ENCODE peak calls at places on chromosomes 6 and 20, in seven cellular contexts. One of them, this sample, is unnamed.

GRCh38 chr20:45823949-45824835 is 2.9 kb downstream of the TNNC2 start:
- DNase-seq in heart left ventricle: peak; percentile 53
- DNase-seq in uterus: peak; percentile 43
- DNase-seq in cardiac fibroblast: peak; percentile 66
- DNase-seq in BJ: no peak
- DNase-seq in H1: peak; percentile 53
- DNase-seq in mucosa of descending colon: peak; percentile 68
- DNase-seq in this sample: peak; percentile 20

GRCh38 chr20:61274326-61274725 is 22.3 kb downstream of the CDH4 start:
- DNase-seq in uterus: no peak
- DNase-seq in mucosa of descending colon: no peak
- DNase-seq in BJ: no peak
- DNase-seq in cardiac fibroblast: no peak
- DNase-seq in heart left ventricle: no peak
- DNase-seq in H1: no peak
- DNase-seq in this sample: no peak

GRCh38 chr6:170206931-170207431 is 83.9 kb downstream of the DLL1 start:
- DNase-seq in BJ: no peak
- DNase-seq in mucosa of descending colon: no peak
- DNase-seq in heart left ventricle: no peak
- DNase-seq in cardiac fibroblast: no peak
- DNase-seq in H1: no peak
- DNase-seq in uterus: peak; percentile 6
- DNase-seq in this sample: no peak

GRCh38 chr6:31466466-31466865 is 31.5 kb upstream of the MICB start:
- DNase-seq in BJ: no peak
- DNase-seq in cardiac fibroblast: no peak
- DNase-seq in H1: no peak
- DNase-seq in mucosa of descending colon: no peak
- DNase-seq in uterus: no peak
- DNase-seq in heart left ventricle: no peak
- DNase-seq in this sample: no peak

GRCh38 chr6:65646494-65647035 is 60.5 kb downstream of the EYS start:
- DNase-seq in cardiac fibroblast: no peak
- DNase-seq in BJ: no peak
- DNase-seq in H1: no peak
- DNase-seq in mucosa of descending colon: no peak
- DNase-seq in uterus: no peak
- DNase-seq in heart left ventricle: no peak
- DNase-seq in this sample: no peak

GRCh38 chr6:139020689-139021088 is 7.9 kb upstream of the ABRACL start:
- DNase-seq in uterus: no peak
- DNase-seq in H1: no peak
- DNase-seq in BJ: no peak
- DNase-seq in cardiac fibroblast: no peak
- DNase-seq in mucosa of descending colon: peak; percentile 64
- DNase-seq in heart left ventricle: no peak
- DNase-seq in this sample: no peak

GRCh38 chr20:56447227-56447626 is 21.2 kb upstream of the RTF2 start:
- DNase-seq in H1: no peak
- DNase-seq in uterus: no peak
- DNase-seq in mucosa of descending colon: no peak
- DNase-seq in cardiac fibroblast: no peak
- DNase-seq in BJ: no peak
- DNase-seq in heart left ventricle: no peak
- DNase-seq in this sample: no peak

GRCh38 chr6:131167773-131168172 is 32.5 kb downstream of the AKAP7 start:
- DNase-seq in heart left ventricle: no peak
- DNase-seq in mucosa of descending colon: no peak
- DNase-seq in uterus: no peak
- DNase-seq in H1: no peak
- DNase-seq in cardiac fibroblast: peak; percentile 34
- DNase-seq in BJ: no peak
- DNase-seq in this sample: no peak

GRCh38 chr6:98787961-98788360 is 46.4 kb upstream of the POU3F2 start:
- DNase-seq in mucosa of descending colon: no peak
- DNase-seq in uterus: no peak
- DNase-seq in BJ: no peak
- DNase-seq in H1: no peak
- DNase-seq in heart left ventricle: no peak
- DNase-seq in cardiac fibroblast: no peak
- DNase-seq in this sample: no peak

GRCh38 chr6:3882865-3883264 is 33.7 kb downstream of the FAM50B start:
- DNase-seq in heart left ventricle: no peak
- DNase-seq in mucosa of descending colon: no peak
- DNase-seq in cardiac fibroblast: peak; percentile 91
- DNase-seq in uterus: peak; percentile 32
- DNase-seq in BJ: peak; percentile 74
- DNase-seq in H1: no peak
- DNase-seq in this sample: peak; percentile 78

GRCh38 chr20:50191566-50192363 is 1.1 kb downstream of the CEBPB start:
- DNase-seq in uterus: peak; percentile 51
- DNase-seq in heart left ventricle: peak; percentile 59
- DNase-seq in cardiac fibroblast: peak; percentile 53
- DNase-seq in H1: no peak
- DNase-seq in mucosa of descending colon: peak; percentile 58
- DNase-seq in BJ: no peak
- DNase-seq in this sample: peak; percentile 24

GRCh38 chr6:77324851-77325250 is 138.4 kb downstream of the HTR1B start:
- DNase-seq in H1: no peak
- DNase-seq in mucosa of descending colon: no peak
- DNase-seq in heart left ventricle: no peak
- DNase-seq in cardiac fibroblast: peak; percentile 64
- DNase-seq in uterus: no peak
- DNase-seq in BJ: no peak
- DNase-seq in this sample: no peak

GRCh38 chr20:62161347-62161746 is 17.8 kb downstream of the SS18L1 start:
- DNase-seq in uterus: no peak
- DNase-seq in H1: no peak
- DNase-seq in cardiac fibroblast: peak; percentile 79
- DNase-seq in heart left ventricle: no peak
- DNase-seq in mucosa of descending colon: no peak
- DNase-seq in BJ: no peak
- DNase-seq in this sample: no peak

GRCh38 chr20:51122931-51123658 is 100.2 kb upstream of the KCNG1 start:
- DNase-seq in BJ: no peak
- DNase-seq in heart left ventricle: no peak
- DNase-seq in H1: no peak
- DNase-seq in mucosa of descending colon: no peak
- DNase-seq in cardiac fibroblast: no peak
- DNase-seq in uterus: no peak
- DNase-seq in this sample: no peak

GRCh38 chr20:50320910-50321796 is 130.5 kb downstream of the CEBPB start:
- DNase-seq in BJ: peak; percentile 83
- DNase-seq in heart left ventricle: peak; percentile 92
- DNase-seq in uterus: peak; percentile 97
- DNase-seq in mucosa of descending colon: peak; percentile 75
- DNase-seq in H1: peak; percentile 59
- DNase-seq in cardiac fibroblast: peak; percentile 94
- DNase-seq in this sample: peak; percentile 84

GRCh38 chr6:36917541-36918193 is 31.9 kb downstream of the C6orf89 start:
- DNase-seq in uterus: peak; percentile 71
- DNase-seq in BJ: peak; percentile 98
- DNase-seq in cardiac fibroblast: peak; percentile 59
- DNase-seq in H1: no peak
- DNase-seq in mucosa of descending colon: no peak
- DNase-seq in heart left ventricle: peak; percentile 51
- DNase-seq in this sample: peak; percentile 86

GRCh38 chr6:75317503-75318206 is 33.1 kb upstream of the TMEM30A start:
- DNase-seq in H1: no peak
- DNase-seq in heart left ventricle: no peak
- DNase-seq in cardiac fibroblast: peak; percentile 81
- DNase-seq in uterus: no peak
- DNase-seq in mucosa of descending colon: no peak
- DNase-seq in BJ: peak; percentile 51
- DNase-seq in this sample: peak; percentile 72

GRCh38 chr6:14544689-14545088 is 427.1 kb downstream of the CD83 start:
- DNase-seq in mucosa of descending colon: no peak
- DNase-seq in uterus: no peak
- DNase-seq in cardiac fibroblast: no peak
- DNase-seq in BJ: no peak
- DNase-seq in heart left ventricle: no peak
- DNase-seq in H1: no peak
- DNase-seq in this sample: no peak

GRCh38 chr6:137780447-137781034 is 86.5 kb upstream of the TNFAIP3 start:
- DNase-seq in cardiac fibroblast: no peak
- DNase-seq in uterus: no peak
- DNase-seq in mucosa of descending colon: no peak
- DNase-seq in BJ: no peak
- DNase-seq in H1: no peak
- DNase-seq in heart left ventricle: no peak
- DNase-seq in this sample: no peak

GRCh38 chr6:33840064-33840926 is 36.5 kb upstream of the MLN start:
- DNase-seq in heart left ventricle: no peak
- DNase-seq in uterus: no peak
- DNase-seq in cardiac fibroblast: peak; percentile 93
- DNase-seq in BJ: peak; percentile 92
- DNase-seq in mucosa of descending colon: peak; percentile 20
- DNase-seq in H1: no peak
- DNase-seq in this sample: peak; percentile 99

GRCh38 chr20:20488388-20488787 is 120.5 kb downstream of the INSM1 start:
- DNase-seq in H1: no peak
- DNase-seq in uterus: no peak
- DNase-seq in heart left ventricle: no peak
- DNase-seq in mucosa of descending colon: no peak
- DNase-seq in BJ: no peak
- DNase-seq in cardiac fibroblast: no peak
- DNase-seq in this sample: no peak

GRCh38 chr6:49799090-49799489 is 12.0 kb upstream of the PGK2 start:
- DNase-seq in BJ: no peak
- DNase-seq in uterus: no peak
- DNase-seq in heart left ventricle: no peak
- DNase-seq in cardiac fibroblast: no peak
- DNase-seq in mucosa of descending colon: no peak
- DNase-seq in H1: no peak
- DNase-seq in this sample: no peak

GRCh38 chr20:32573167-32573851 is 11.8 kb downstream of the NOL4L start:
- DNase-seq in cardiac fibroblast: no peak
- DNase-seq in H1: no peak
- DNase-seq in BJ: no peak
- DNase-seq in heart left ventricle: no peak
- DNase-seq in mucosa of descending colon: no peak
- DNase-seq in uterus: no peak
- DNase-seq in this sample: no peak

GRCh38 chr20:32571566-32571965 is 13.6 kb downstream of the NOL4L start:
- DNase-seq in BJ: no peak
- DNase-seq in H1: no peak
- DNase-seq in cardiac fibroblast: no peak
- DNase-seq in heart left ventricle: no peak
- DNase-seq in mucosa of descending colon: no peak
- DNase-seq in uterus: no peak
- DNase-seq in this sample: no peak

GRCh38 chr20:32570401-32571190 is 14.5 kb downstream of the NOL4L start:
- DNase-seq in H1: no peak
- DNase-seq in cardiac fibroblast: peak; percentile 35
- DNase-seq in BJ: no peak
- DNase-seq in uterus: no peak
- DNase-seq in mucosa of descending colon: no peak
- DNase-seq in heart left ventricle: no peak
- DNase-seq in this sample: no peak

GRCh38 chr20:32574296-32575226 is 10.6 kb downstream of the NOL4L start:
- DNase-seq in BJ: peak; percentile 31
- DNase-seq in cardiac fibroblast: peak; percentile 93
- DNase-seq in uterus: peak; percentile 54
- DNase-seq in mucosa of descending colon: no peak
- DNase-seq in heart left ventricle: peak; percentile 69
- DNase-seq in H1: no peak
- DNase-seq in this sample: peak; percentile 72

GRCh38 chr20:32572271-32572968 is 12.7 kb downstream of the NOL4L start:
- DNase-seq in BJ: no peak
- DNase-seq in uterus: no peak
- DNase-seq in heart left ventricle: no peak
- DNase-seq in H1: no peak
- DNase-seq in mucosa of descending colon: no peak
- DNase-seq in cardiac fibroblast: no peak
- DNase-seq in this sample: no peak
- TF ChIP-seq CTCF in BJ: no peak
- TF ChIP-seq CTCF in uterus: no peak
- TF ChIP-seq CTCF in heart left ventricle: no peak
- TF ChIP-seq CTCF in H1: no peak
- TF ChIP-seq CTCF in mucosa of descending colon: no peak
- TF ChIP-seq CTCF in cardiac fibroblast: no peak
- TF ChIP-seq CTCF in this sample: no peak

GRCh38 chr6:117906905-117907599 is at the start of gene SLC35F1:
- DNase-seq in H1: no peak
- DNase-seq in mucosa of descending colon: peak; percentile 35
- DNase-seq in cardiac fibroblast: peak; percentile 37
- DNase-seq in uterus: peak; percentile 41
- DNase-seq in heart left ventricle: peak; percentile 25
- DNase-seq in BJ: no peak
- DNase-seq in this sample: no peak
- TF ChIP-seq CTCF in H1: peak; percentile 79
- TF ChIP-seq CTCF in mucosa of descending colon: no peak
- TF ChIP-seq CTCF in cardiac fibroblast: peak; percentile 20
- TF ChIP-seq CTCF in uterus: peak; percentile 41
- TF ChIP-seq CTCF in heart left ventricle: peak; percentile 21
- TF ChIP-seq CTCF in BJ: peak; percentile 46
- TF ChIP-seq CTCF in this sample: no peak

GRCh38 chr20:3777381-3777725 is 3.9 kb downstream of the SPEF1 start:
- DNase-seq in cardiac fibroblast: no peak
- DNase-seq in uterus: no peak
- DNase-seq in BJ: no peak
- DNase-seq in heart left ventricle: no peak
- DNase-seq in mucosa of descending colon: no peak
- DNase-seq in H1: no peak
- DNase-seq in this sample: no peak
- TF ChIP-seq CTCF in cardiac fibroblast: no peak
- TF ChIP-seq CTCF in uterus: no peak
- TF ChIP-seq CTCF in BJ: no peak
- TF ChIP-seq CTCF in heart left ventricle: no peak
- TF ChIP-seq CTCF in mucosa of descending colon: no peak
- TF ChIP-seq CTCF in H1: no peak
- TF ChIP-seq CTCF in this sample: no peak

GRCh38 chr6:13278991-13279390 is 49.3 kb downstream of the TBC1D7 start:
- DNase-seq in heart left ventricle: no peak
- DNase-seq in BJ: peak; percentile 99
- DNase-seq in mucosa of descending colon: no peak
- DNase-seq in H1: no peak
- DNase-seq in uterus: no peak
- DNase-seq in cardiac fibroblast: peak; percentile 30
- DNase-seq in this sample: peak; percentile 93

GRCh38 chr6:13275435-13275989 is 52.8 kb downstream of the TBC1D7 start:
- DNase-seq in cardiac fibroblast: no peak
- DNase-seq in mucosa of descending colon: no peak
- DNase-seq in heart left ventricle: no peak
- DNase-seq in H1: no peak
- DNase-seq in BJ: no peak
- DNase-seq in uterus: no peak
- DNase-seq in this sample: no peak

GRCh38 chr6:13277231-13277630 is 51.1 kb downstream of the TBC1D7 start:
- DNase-seq in BJ: no peak
- DNase-seq in H1: no peak
- DNase-seq in uterus: no peak
- DNase-seq in mucosa of descending colon: no peak
- DNase-seq in cardiac fibroblast: no peak
- DNase-seq in heart left ventricle: no peak
- DNase-seq in this sample: no peak

GRCh38 chr6:13280253-13280652 is 48.1 kb downstream of the TBC1D7 start:
- DNase-seq in H1: no peak
- DNase-seq in cardiac fibroblast: no peak
- DNase-seq in mucosa of descending colon: no peak
- DNase-seq in heart left ventricle: no peak
- DNase-seq in BJ: no peak
- DNase-seq in uterus: no peak
- DNase-seq in this sample: no peak

GRCh38 chr6:13278184-13278583 is 50.2 kb downstream of the TBC1D7 start:
- DNase-seq in cardiac fibroblast: no peak
- DNase-seq in H1: peak; percentile 25
- DNase-seq in uterus: no peak
- DNase-seq in heart left ventricle: no peak
- DNase-seq in mucosa of descending colon: no peak
- DNase-seq in BJ: no peak
- DNase-seq in this sample: no peak
- TF ChIP-seq CTCF in cardiac fibroblast: no peak
- TF ChIP-seq CTCF in H1: peak; percentile 95
- TF ChIP-seq CTCF in uterus: no peak
- TF ChIP-seq CTCF in heart left ventricle: peak; percentile 9
- TF ChIP-seq CTCF in mucosa of descending colon: no peak
- TF ChIP-seq CTCF in BJ: no peak
- TF ChIP-seq CTCF in this sample: peak; percentile 55

This sample was measured in HFFc6.